ENCODE peak calls at places on chromosomes 13 and 19, in ten cellular contexts. I is hepatocyte; G is MM.1S; W is fibroblast of lung; U is A549; J is CD8-positive, alpha-beta T cell; X is Peyer's patch; V is Panc1; S is lower lobe of right lung; Y is psoas muscle. H is an unnamed sample. For H3K4me1, the result is how much of the 10 kb centered on the place peaks cover.

GRCh38 chr13:70895599-70895998 is 787.3 kb upstream of the KLHL1 start:
- DNase-seq in W (no peak), I (no peak), V (no peak), U (no peak), Y (no peak), J (no peak), X (no peak), G (no peak), S (no peak), H (no peak)

GRCh38 chr13:23378009-23378632 is 55.4 kb downstream of the SACS start:
- DNase-seq in W (peak), I (peak), X (peak), U (peak), V (no peak), Y (no peak), G (peak), S (no peak), J (no peak), H (peak)

GRCh38 chr19:16039081-16039480 is 37.2 kb upstream of the TPM4 start:
- DNase-seq in V (no peak), I (no peak), W (no peak), U (no peak), G (no peak), J (no peak), Y (no peak), S (peak), X (no peak), H (no peak)

GRCh38 chr13:101489635-101490034 is 37.2 kb downstream of the ITGBL1 start:
- DNase-seq in Y (no peak), S (no peak), I (no peak), X (no peak), U (no peak), V (no peak), J (no peak), G (no peak), W (no peak), H (no peak)

GRCh38 chr19:54297759-54298305 is 15.1 kb downstream of the LILRA5 start:
- DNase-seq in X (no peak), J (no peak), G (no peak), Y (no peak), I (no peak), W (no peak), S (no peak), V (no peak), U (no peak), H (no peak)

GRCh38 chr13:35388979-35389378 is 87.5 kb downstream of the MAB21L1 start:
- DNase-seq in Y (no peak), I (no peak), U (no peak), X (no peak), V (no peak), J (no peak), W (peak), G (no peak), S (no peak), H (no peak)

GRCh38 chr13:28794370-28794769 is 25.8 kb upstream of the MTUS2 start:
- DNase-seq in S (no peak), X (no peak), J (no peak), V (no peak), Y (no peak), I (no peak), W (no peak), G (no peak), U (no peak), H (no peak)

GRCh38 chr19:52935434-52935833 is 12.2 kb upstream of the ZNF888 start:
- DNase-seq in X (no peak), V (no peak), W (peak), U (no peak), I (peak), G (no peak), Y (no peak), S (no peak), J (no peak), H (no peak)

GRCh38 chr13:83498045-83498444 is 384.2 kb downstream of the SLITRK1 start:
- DNase-seq in Y (no peak), X (no peak), G (no peak), J (no peak), S (no peak), V (no peak), W (no peak), U (no peak), I (no peak), H (no peak)

GRCh38 chr19:677601-678380 is 1.6 kb downstream of the FSTL3 start:
- DNase-seq in I (peak), J (no peak), W (peak), U (peak), V (no peak), Y (peak), G (no peak), X (no peak), S (no peak), H (no peak)

GRCh38 chr19:48553676-48554384 is 1.9 kb downstream of the SULT2B1 start:
- DNase-seq in G (no peak), X (no peak), V (no peak), Y (peak), W (peak), J (no peak), S (peak), I (peak), U (peak), H (no peak)

GRCh38 chr19:51702754-51703654 is 9.9 kb downstream of the SPACA6 start:
- DNase-seq in W (no peak), S (peak), G (no peak), Y (peak), I (peak), U (no peak), V (no peak), X (no peak), J (no peak), H (no peak)
- H3K4me3 ChIP-seq in W (no peak), S (peak), G (no peak), Y (peak), I (no peak), U (no peak), V (peak), X (peak), J (peak), H (peak)

GRCh38 chr19:14576363-14576762 is 4.5 kb upstream of the NDUFB7 start:
- DNase-seq in Y (no peak), V (no peak), U (no peak), S (no peak), G (no peak), W (no peak), X (no peak), I (no peak), J (no peak), H (no peak)

GRCh38 chr19:14577885-14578427 is 4.9 kb upstream of the CLEC17A start:
- DNase-seq in I (no peak), S (no peak), W (no peak), V (no peak), G (no peak), Y (no peak), U (no peak), J (no peak), X (peak), H (no peak)

GRCh38 chr19:14580623-14581237 is 2.2 kb upstream of the CLEC17A start:
- DNase-seq in I (no peak), G (no peak), V (no peak), W (no peak), U (no peak), Y (no peak), X (no peak), S (no peak), J (no peak), H (no peak)

GRCh38 chr19:14575428-14575980 is 3.6 kb upstream of the NDUFB7 start:
- DNase-seq in U (no peak), Y (no peak), X (no peak), I (no peak), V (no peak), G (no peak), S (no peak), J (no peak), W (no peak), H (no peak)

GRCh38 chr19:14577264-14577663 is 5.4 kb upstream of the NDUFB7 start:
- DNase-seq in X (no peak), G (no peak), V (no peak), W (no peak), Y (no peak), I (no peak), J (no peak), U (no peak), S (no peak), H (no peak)
- H3K4me1 ChIP-seq in X (under half), G (under half), V (under half), W (under half), Y (under half), I (under half), J (under half), U (under half), S (under half), H (under half)

GRCh38 chr19:46618670-46619231 is 6.1 kb downstream of the PTGIR start:
- DNase-seq in S (no peak), V (no peak), X (peak), U (no peak), J (no peak), G (no peak), I (no peak), Y (peak), W (peak), H (no peak)
- H3K4me3 ChIP-seq in S (no peak), V (no peak), X (no peak), U (no peak), J (no peak), G (no peak), I (no peak), Y (no peak), W (no peak), H (no peak)

GRCh38 chr13:106373304-106373988 is 162.0 kb downstream of the EFNB2 start:
- DNase-seq in J (no peak), V (no peak), I (no peak), S (no peak), G (no peak), Y (no peak), X (no peak), U (no peak), W (peak), H (no peak)
- H3K4me1 ChIP-seq in J (under half), V (under half), I (under half), S (under half), G (under half), Y (under half), X (under half), U (under half), W (under half), H (under half)

GRCh38 chr19:30255783-30256509 is 116.2 kb upstream of the ZNF536 start:
- DNase-seq in S (no peak), I (no peak), X (no peak), J (no peak), U (no peak), W (no peak), V (no peak), Y (no peak), G (no peak), H (no peak)
- H3K4me3 ChIP-seq in S (no peak), I (no peak), X (no peak), J (no peak), U (no peak), W (no peak), V (no peak), Y (no peak), G (no peak), H (no peak)

GRCh38 chr19:43678512-43678911 is 8.5 kb upstream of the PLAUR start:
- DNase-seq in X (no peak), I (no peak), J (no peak), Y (no peak), S (no peak), W (no peak), V (no peak), U (no peak), G (no peak), H (no peak)
- H3K4me1 ChIP-seq in X (under half), I (under half), J (under half), Y (under half), S (under half), W (under half), V (under half), U (under half), G (under half), H (under half)

GRCh38 chr19:2628597-2628996 is 73.9 kb downstream of the GNG7 start:
- DNase-seq in S (no peak), I (no peak), V (no peak), X (no peak), G (no peak), J (no peak), W (no peak), U (no peak), Y (no peak), H (no peak)

GRCh38 chr19:2633693-2634075 is 68.8 kb downstream of the GNG7 start:
- DNase-seq in J (no peak), V (no peak), S (no peak), W (no peak), I (no peak), Y (no peak), U (no peak), G (no peak), X (no peak), H (no peak)

GRCh38 chr19:2630352-2631001 is 72.0 kb downstream of the GNG7 start:
- DNase-seq in G (no peak), Y (no peak), I (no peak), U (no peak), X (no peak), S (no peak), J (no peak), V (no peak), W (no peak), H (no peak)

GRCh38 chr19:2629491-2630351 is 72.8 kb downstream of the GNG7 start:
- DNase-seq in S (no peak), G (no peak), U (no peak), I (no peak), W (no peak), X (no peak), Y (no peak), V (no peak), J (no peak), H (no peak)

GRCh38 chr19:2631213-2631821 is 71.2 kb downstream of the GNG7 start:
- DNase-seq in G (peak), I (no peak), X (no peak), V (no peak), Y (no peak), W (peak), U (no peak), S (peak), J (no peak), H (no peak)
- H3K4me3 ChIP-seq in G (no peak), I (no peak), X (no peak), V (no peak), Y (no peak), W (no peak), U (no peak), S (no peak), J (no peak), H (no peak)

H was measured in CD4-positive, alpha-beta memory T cell.